ENCODE peak calls at places on chromosomes 6 and 20, in eight cellular contexts. S, C, L, J, K, F, O and Z are unnamed samples. For H3K36me3, the result is how much of the 10 kb centered on the place peaks cover.

GRCh38 chr6:168030881-168031280 is 33.4 kb downstream of the KIF25 start:
- DNase-seq in S (no peak), C (no peak), L (no peak), J (no peak), K (no peak), F (no peak), O (no peak), Z (no peak)

GRCh38 chr20:31587545-31588389 is 17.3 kb upstream of the ID1 start:
- DNase-seq in S (no peak), C (peak), L (peak), J (no peak), K (peak), F (peak), O (no peak), Z (peak)

GRCh38 chr6:163940705-163941470 is 526.4 kb downstream of the QKI start:
- DNase-seq in S (no peak), C (no peak), L (no peak), J (no peak), K (peak), F (no peak), O (no peak), Z (no peak)

GRCh38 chr6:88629838-88630462 is 333.5 kb downstream of the RNGTT start:
- DNase-seq in S (peak), C (peak), L (no peak), J (no peak), K (no peak), F (no peak), O (no peak), Z (no peak)

GRCh38 chr6:88047510-88048150 is at the start of gene SPACA1:
- DNase-seq in S (no peak), C (no peak), L (no peak), J (no peak), K (no peak), F (no peak), O (no peak), Z (no peak)

GRCh38 chr6:34688956-34689355 is 7.6 kb downstream of the ILRUN start:
- DNase-seq in S (no peak), C (no peak), L (no peak), J (no peak), K (no peak), F (peak), O (no peak), Z (no peak)

GRCh38 chr6:46410330-46410953 is 80.8 kb downstream of the RCAN2 start:
- DNase-seq in S (peak), C (no peak), L (no peak), J (peak), K (peak), F (peak), O (no peak), Z (no peak)

GRCh38 chr6:3612341-3613041 is 139.0 kb downstream of the PXDC1 start:
- DNase-seq in S (no peak), C (peak), L (no peak), J (no peak), K (peak), F (peak), O (no peak), Z (peak)

GRCh38 chr6:51893356-51893755 is 194.1 kb downstream of the PKHD1 start:
- DNase-seq in S (no peak), C (no peak), L (no peak), J (no peak), K (no peak), F (no peak), O (no peak), Z (peak)

GRCh38 chr6:36120539-36120938 is 9.8 kb upstream of the MAPK13 start:
- DNase-seq in S (peak), C (peak), L (peak), J (peak), K (no peak), F (no peak), O (peak), Z (no peak)

GRCh38 chr6:33276864-33277662 is at the start of gene B3GALT4:
- DNase-seq in S (peak), C (peak), L (peak), J (peak), K (peak), F (peak), O (peak), Z (peak)

GRCh38 chr20:58666702-58667101 is 15.6 kb downstream of the STX16 start:
- DNase-seq in S (no peak), C (no peak), L (no peak), J (no peak), K (no peak), F (no peak), O (no peak), Z (no peak)
- H3K36me3 ChIP-seq in S (under half), C (under half), L (half or more), J (under half), K (under half), F (half or more), O (under half), Z (half or more)

GRCh38 chr6:109001554-109001953 is 93.1 kb downstream of the SESN1 start:
- DNase-seq in S (no peak), C (no peak), L (no peak), J (no peak), K (peak), F (peak), O (no peak), Z (no peak)

GRCh38 chr6:109002100-109002697 is 92.4 kb downstream of the SESN1 start:
- DNase-seq in S (no peak), C (no peak), L (no peak), J (no peak), K (peak), F (peak), O (no peak), Z (peak)

GRCh38 chr6:108999428-108999827 is 95.2 kb downstream of the SESN1 start:
- DNase-seq in S (no peak), C (no peak), L (no peak), J (no peak), K (no peak), F (no peak), O (no peak), Z (no peak)

GRCh38 chr6:108998460-108998859 is 96.2 kb downstream of the SESN1 start:
- DNase-seq in S (no peak), C (no peak), L (no peak), J (no peak), K (no peak), F (no peak), O (no peak), Z (no peak)

GRCh38 chr6:109000289-109000688 is 94.4 kb downstream of the SESN1 start:
- DNase-seq in S (no peak), C (no peak), L (no peak), J (no peak), K (peak), F (peak), O (no peak), Z (no peak)
- H3K36me3 ChIP-seq in S (under half), C (under half), L (half or more), J (under half), K (under half), F (half or more), O (under half), Z (under half)

GRCh38 chr6:43052225-43052841 is 1.3 kb downstream of the CUL7 start:
- DNase-seq in S (no peak), C (no peak), L (no peak), J (no peak), K (no peak), F (no peak), O (no peak), Z (no peak)
- H3K36me3 ChIP-seq in S (under half), C (under half), L (half or more), J (under half), K (under half), F (under half), O (under half), Z (under half)

GRCh38 chr20:58902003-58902402 is 49.5 kb downstream of the GNAS start:
- DNase-seq in S (no peak), C (no peak), L (no peak), J (no peak), K (no peak), F (no peak), O (no peak), Z (no peak)

GRCh38 chr20:58900292-58900931 is 47.9 kb downstream of the GNAS start:
- DNase-seq in S (no peak), C (no peak), L (no peak), J (no peak), K (peak), F (peak), O (no peak), Z (no peak)

GRCh38 chr20:58906111-58906510 is 53.6 kb downstream of the GNAS start:
- DNase-seq in S (no peak), C (no peak), L (no peak), J (no peak), K (no peak), F (no peak), O (no peak), Z (no peak)

GRCh38 chr20:58905236-58905635 is 52.7 kb downstream of the GNAS start:
- DNase-seq in S (no peak), C (no peak), L (no peak), J (no peak), K (no peak), F (no peak), O (no peak), Z (no peak)

DNA sequence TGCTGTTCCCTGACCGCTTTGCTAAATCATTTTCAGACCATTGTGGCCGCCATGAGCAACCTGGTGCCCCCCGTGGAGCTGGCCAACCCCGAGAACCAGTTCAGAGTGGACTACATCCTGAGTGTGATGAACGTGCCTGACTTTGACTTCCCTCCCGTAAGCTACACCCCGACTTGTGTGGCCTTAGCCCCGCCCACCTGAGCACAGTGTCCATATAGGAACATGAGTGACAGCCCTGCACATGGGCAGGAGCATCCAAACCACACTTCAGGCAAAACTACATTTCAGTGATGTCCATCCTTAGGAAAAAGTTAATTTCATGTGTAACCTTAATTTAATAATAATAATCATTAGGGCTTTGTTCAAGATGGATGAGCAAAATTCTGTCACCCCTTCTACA is 51.1 kb downstream of the GNAS start:
- DNase-seq in S (no peak), C (no peak), L (no peak), J (no peak), K (no peak), F (no peak), O (no peak), Z (no peak)
- H3K36me3 ChIP-seq in S (half or more), C (under half), L (half or more), J (under half), K (under half), F (half or more), O (under half), Z (half or more)

GRCh38 chr6:41932378-41932777 is 9.2 kb downstream of the CCND3 start:
- DNase-seq in S (no peak), C (no peak), L (no peak), J (no peak), K (no peak), F (no peak), O (no peak), Z (no peak)

GRCh38 chr6:41929918-41930317 is 8.6 kb downstream of the BYSL start:
- DNase-seq in S (no peak), C (no peak), L (no peak), J (no peak), K (no peak), F (no peak), O (no peak), Z (no peak)

GRCh38 chr6:41935190-41935569 is 6.4 kb downstream of the CCND3 start:
- DNase-seq in S (peak), C (no peak), L (no peak), J (no peak), K (no peak), F (no peak), O (no peak), Z (no peak)

GRCh38 chr6:41934278-41935189 is 7.1 kb downstream of the CCND3 start:
- DNase-seq in S (peak), C (no peak), L (no peak), J (no peak), K (no peak), F (no peak), O (no peak), Z (no peak)

DNA sequence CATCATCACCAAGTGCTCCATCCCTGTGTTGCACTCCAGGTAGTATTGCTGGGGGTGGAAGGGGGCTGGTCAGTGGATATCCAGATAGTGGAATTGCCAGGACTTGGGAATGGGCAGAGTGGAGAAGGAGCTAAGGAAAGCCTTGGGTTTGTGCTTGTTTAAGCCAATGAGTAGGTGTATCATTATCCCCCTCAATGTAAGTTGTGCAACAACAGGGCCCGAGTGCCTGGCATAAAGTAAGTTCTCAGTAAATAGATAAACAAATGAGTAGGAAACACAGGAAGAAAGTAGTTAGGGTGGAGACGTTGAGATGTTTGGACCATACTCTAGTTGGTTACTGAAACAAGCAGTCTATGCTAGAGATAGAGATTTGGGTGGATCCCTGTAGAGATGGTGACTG is 9.8 kb downstream of the CCND3 start:
- DNase-seq in S (no peak), C (no peak), L (no peak), J (no peak), K (no peak), F (no peak), O (no peak), Z (no peak)
- H3K36me3 ChIP-seq in S (under half), C (under half), L (half or more), J (half or more), K (half or more), F (half or more), O (under half), Z (half or more)

GRCh38 chr20:63202811-63203526 is 13.0 kb downstream of the YTHDF1 start:
- DNase-seq in S (no peak), C (no peak), L (no peak), J (no peak), K (no peak), F (no peak), O (no peak), Z (no peak)
- H3K36me3 ChIP-seq in S (under half), C (under half), L (half or more), J (under half), K (under half), F (half or more), O (under half), Z (half or more)

DNA sequence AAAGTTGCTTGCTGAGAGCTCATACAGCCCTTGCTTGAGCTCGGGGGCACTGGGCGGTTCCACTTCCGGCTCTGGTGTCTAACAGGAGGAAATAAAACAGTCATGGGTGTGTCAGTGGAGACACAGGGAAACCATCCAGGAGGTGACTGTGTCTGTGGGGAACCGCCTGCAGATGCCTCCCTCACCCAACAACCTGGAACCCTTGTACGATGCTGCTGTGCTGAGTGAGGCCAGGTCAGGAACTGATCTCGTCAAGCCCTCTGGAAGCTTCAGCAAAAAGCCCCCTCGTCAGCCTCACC is 15.5 kb downstream of the TXNDC5 start:
- DNase-seq in S (no peak), C (no peak), L (no peak), J (no peak), K (no peak), F (no peak), O (no peak), Z (no peak)
- H3K36me3 ChIP-seq in S (half or more), C (under half), L (half or more), J (under half), K (under half), F (half or more), O (under half), Z (half or more)

DNA sequence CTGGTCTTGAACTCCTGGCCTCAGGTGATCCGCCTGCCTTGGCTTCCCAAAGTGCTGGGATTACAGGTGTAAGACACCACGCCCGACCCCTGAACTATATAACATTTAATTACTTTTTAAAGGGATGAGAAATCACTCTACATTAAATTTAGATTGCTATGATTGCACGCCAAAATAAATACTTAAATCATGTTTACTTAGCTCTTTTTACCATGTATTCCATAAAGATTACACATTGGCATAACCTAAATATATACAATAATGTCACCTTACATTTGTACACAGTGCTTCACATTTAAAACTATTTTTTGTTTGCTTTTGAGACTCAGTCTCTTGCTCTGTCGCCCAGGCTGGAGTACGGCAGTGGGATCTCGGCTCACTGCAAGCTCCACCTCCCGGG is 86.4 kb downstream of the IRAK1BP1 start:
- DNase-seq in S (no peak), C (no peak), L (no peak), J (no peak), K (no peak), F (no peak), O (no peak), Z (no peak)
- H3K36me3 ChIP-seq in S (half or more), C (under half), L (half or more), J (under half), K (half or more), F (half or more), O (under half), Z (half or more)

GRCh38 chr20:16947346-16947943 is 199.3 kb downstream of the OTOR start:
- DNase-seq in S (no peak), C (no peak), L (no peak), J (no peak), K (no peak), F (no peak), O (no peak), Z (no peak)
- H3K36me3 ChIP-seq in S (under half), C (under half), L (under half), J (under half), K (under half), F (under half), O (under half), Z (under half)

GRCh38 chr6:41591859-41592502 is 45.8 kb downstream of the FOXP4 start:
- DNase-seq in S (peak), C (peak), L (peak), J (peak), K (peak), F (peak), O (peak), Z (peak)

GRCh38 chr6:41595166-41595565 is 43.1 kb upstream of the MDFI start:
- DNase-seq in S (no peak), C (no peak), L (no peak), J (no peak), K (no peak), F (no peak), O (no peak), Z (no peak)

GRCh38 chr6:41594326-41594725 is 43.9 kb upstream of the MDFI start:
- DNase-seq in S (no peak), C (no peak), L (no peak), J (no peak), K (no peak), F (peak), O (no peak), Z (no peak)

GRCh38 chr6:41594766-41595165 is 43.5 kb upstream of the MDFI start:
- DNase-seq in S (no peak), C (no peak), L (no peak), J (no peak), K (no peak), F (no peak), O (no peak), Z (no peak)

DNA sequence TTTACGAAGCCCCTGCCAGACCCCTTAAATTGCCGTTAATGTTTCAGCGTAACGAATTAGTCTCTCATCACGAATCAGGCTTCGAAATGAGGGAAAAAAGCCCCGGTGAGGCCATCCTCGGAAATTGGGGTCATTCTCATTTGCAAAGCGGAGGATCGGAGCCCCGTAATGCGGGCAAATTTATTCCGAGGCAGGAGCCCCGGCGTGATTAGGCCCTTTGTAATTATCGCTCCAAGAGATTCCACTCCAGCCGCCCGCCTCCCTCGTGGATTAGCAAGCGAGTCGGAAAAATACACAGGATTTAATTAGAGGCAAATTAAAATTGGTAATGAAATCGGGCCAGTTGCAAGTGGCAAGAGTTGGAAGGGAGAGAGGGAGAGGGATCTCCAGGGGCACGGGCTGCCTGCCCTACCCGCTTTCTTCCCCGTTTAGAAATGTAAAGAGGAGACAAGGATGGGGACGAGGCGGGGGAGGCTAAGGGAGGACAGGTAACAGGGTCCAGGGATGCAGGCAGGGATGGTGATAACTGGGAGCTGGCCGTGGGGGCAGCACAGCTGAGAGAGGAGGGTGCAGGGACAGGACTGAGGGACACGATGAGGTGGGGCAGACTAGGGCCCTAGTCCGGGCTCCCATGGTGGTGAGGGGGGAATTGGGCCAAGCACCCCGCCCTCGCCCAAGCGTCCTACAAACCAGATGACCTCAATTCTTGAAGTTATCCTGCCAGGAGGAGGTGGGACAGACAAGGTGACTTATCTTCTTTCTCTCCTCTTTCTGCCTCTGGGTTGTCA is 44.6 kb upstream of the MDFI start:
- DNase-seq in S (no peak), C (no peak), L (no peak), J (no peak), K (no peak), F (no peak), O (no peak), Z (no peak)
- H3K36me3 ChIP-seq in S (under half), C (under half), L (half or more), J (under half), K (under half), F (under half), O (under half), Z (under half)